ENCODE peak calls at places on chromosome 12, in ten cellular contexts. One of them, this sample, is unnamed.

GRCh38 chr12:108861878-108862587 is 4.7 kb upstream of the SSH1 start:
- DNase-seq in colonic mucosa: peak; percentile 64
- DNase-seq in tibial nerve: no peak
- DNase-seq in cardiac muscle cell: no peak
- DNase-seq in left lung: no peak
- DNase-seq in prostate gland: no peak
- DNase-seq in adipocyte: no peak
- DNase-seq in heart right ventricle: peak; percentile 59
- DNase-seq in Caco-2: no peak
- DNase-seq in CD8-positive, alpha-beta memory T cell: no peak
- DNase-seq in this sample: no peak

GRCh38 chr12:13156277-13156676 is 40.2 kb upstream of the EMP1 start:
- DNase-seq in adipocyte: no peak
- DNase-seq in heart right ventricle: no peak
- DNase-seq in Caco-2: no peak
- DNase-seq in tibial nerve: no peak
- DNase-seq in CD8-positive, alpha-beta memory T cell: no peak
- DNase-seq in prostate gland: no peak
- DNase-seq in colonic mucosa: no peak
- DNase-seq in cardiac muscle cell: peak; percentile 60
- DNase-seq in left lung: no peak
- DNase-seq in this sample: no peak

GRCh38 chr12:114938487-114939210 is 254.7 kb upstream of the TBX3 start:
- DNase-seq in heart right ventricle: no peak
- DNase-seq in CD8-positive, alpha-beta memory T cell: no peak
- DNase-seq in Caco-2: no peak
- DNase-seq in cardiac muscle cell: no peak
- DNase-seq in prostate gland: no peak
- DNase-seq in tibial nerve: no peak
- DNase-seq in left lung: no peak
- DNase-seq in colonic mucosa: no peak
- DNase-seq in adipocyte: no peak
- DNase-seq in this sample: no peak

GRCh38 chr12:117890137-117890536 is 78.7 kb downstream of the KSR2 start:
- DNase-seq in prostate gland: no peak
- DNase-seq in CD8-positive, alpha-beta memory T cell: no peak
- DNase-seq in colonic mucosa: no peak
- DNase-seq in cardiac muscle cell: no peak
- DNase-seq in adipocyte: no peak
- DNase-seq in heart right ventricle: no peak
- DNase-seq in Caco-2: peak; percentile 9
- DNase-seq in left lung: no peak
- DNase-seq in tibial nerve: no peak
- DNase-seq in this sample: no peak

GRCh38 chr12:29844667-29845066 is 60.9 kb upstream of the TMTC1 start:
- DNase-seq in colonic mucosa: no peak
- DNase-seq in cardiac muscle cell: peak; percentile 12
- DNase-seq in Caco-2: no peak
- DNase-seq in tibial nerve: no peak
- DNase-seq in prostate gland: no peak
- DNase-seq in CD8-positive, alpha-beta memory T cell: no peak
- DNase-seq in adipocyte: peak; percentile 1
- DNase-seq in left lung: no peak
- DNase-seq in heart right ventricle: no peak
- DNase-seq in this sample: no peak

GRCh38 chr12:42332301-42332894 is 6.4 kb downstream of the PPHLN1 start:
- DNase-seq in cardiac muscle cell: peak; percentile 64
- DNase-seq in colonic mucosa: peak; percentile 30
- DNase-seq in prostate gland: peak; percentile 30
- DNase-seq in heart right ventricle: peak; percentile 42
- DNase-seq in adipocyte: peak; percentile 81
- DNase-seq in tibial nerve: no peak
- DNase-seq in left lung: no peak
- DNase-seq in CD8-positive, alpha-beta memory T cell: peak; percentile 27
- DNase-seq in Caco-2: peak; percentile 55
- DNase-seq in this sample: no peak

GRCh38 chr12:130132831-130133635 is 29.2 kb upstream of the FZD10 start:
- DNase-seq in tibial nerve: no peak
- DNase-seq in heart right ventricle: no peak
- DNase-seq in adipocyte: no peak
- DNase-seq in CD8-positive, alpha-beta memory T cell: no peak
- DNase-seq in left lung: no peak
- DNase-seq in cardiac muscle cell: no peak
- DNase-seq in colonic mucosa: no peak
- DNase-seq in Caco-2: no peak
- DNase-seq in prostate gland: no peak
- DNase-seq in this sample: no peak

GRCh38 chr12:26524862-26525465 is 308.0 kb downstream of the ITPR2 start:
- DNase-seq in colonic mucosa: peak; percentile 43
- DNase-seq in prostate gland: no peak
- DNase-seq in heart right ventricle: no peak
- DNase-seq in CD8-positive, alpha-beta memory T cell: no peak
- DNase-seq in left lung: no peak
- DNase-seq in Caco-2: peak; percentile 60
- DNase-seq in tibial nerve: no peak
- DNase-seq in adipocyte: peak; percentile 10
- DNase-seq in cardiac muscle cell: peak; percentile 40
- DNase-seq in this sample: no peak

GRCh38 chr12:23621910-23622309 is 327.6 kb downstream of the SOX5 start:
- DNase-seq in cardiac muscle cell: no peak
- DNase-seq in CD8-positive, alpha-beta memory T cell: no peak
- DNase-seq in heart right ventricle: no peak
- DNase-seq in prostate gland: no peak
- DNase-seq in left lung: no peak
- DNase-seq in colonic mucosa: no peak
- DNase-seq in adipocyte: no peak
- DNase-seq in Caco-2: no peak
- DNase-seq in tibial nerve: no peak
- DNase-seq in this sample: no peak

GRCh38 chr12:132731574-132731973 is 20.9 kb downstream of the PGAM5 start:
- DNase-seq in tibial nerve: no peak
- DNase-seq in Caco-2: no peak
- DNase-seq in heart right ventricle: no peak
- DNase-seq in CD8-positive, alpha-beta memory T cell: no peak
- DNase-seq in prostate gland: no peak
- DNase-seq in colonic mucosa: no peak
- DNase-seq in cardiac muscle cell: no peak
- DNase-seq in adipocyte: no peak
- DNase-seq in left lung: peak; percentile 49
- DNase-seq in this sample: no peak

GRCh38 chr12:4174417-4174816 is 99.1 kb upstream of the CCND2 start:
- DNase-seq in heart right ventricle: no peak
- DNase-seq in left lung: no peak
- DNase-seq in prostate gland: no peak
- DNase-seq in CD8-positive, alpha-beta memory T cell: no peak
- DNase-seq in Caco-2: no peak
- DNase-seq in adipocyte: no peak
- DNase-seq in cardiac muscle cell: no peak
- DNase-seq in colonic mucosa: no peak
- DNase-seq in tibial nerve: no peak
- DNase-seq in this sample: no peak

GRCh38 chr12:110744697-110745264 is 2.1 kb upstream of the PPP1CC start:
- DNase-seq in colonic mucosa: peak; percentile 71
- DNase-seq in left lung: no peak
- DNase-seq in adipocyte: peak; percentile 36
- DNase-seq in cardiac muscle cell: no peak
- DNase-seq in Caco-2: no peak
- DNase-seq in prostate gland: no peak
- DNase-seq in heart right ventricle: no peak
- DNase-seq in CD8-positive, alpha-beta memory T cell: no peak
- DNase-seq in tibial nerve: no peak
- DNase-seq in this sample: no peak

GRCh38 chr12:31832740-31833540 is 104.1 kb upstream of the AMN1 start:
- DNase-seq in adipocyte: no peak
- DNase-seq in heart right ventricle: no peak
- DNase-seq in prostate gland: no peak
- DNase-seq in left lung: no peak
- DNase-seq in colonic mucosa: no peak
- DNase-seq in Caco-2: no peak
- DNase-seq in tibial nerve: no peak
- DNase-seq in cardiac muscle cell: no peak
- DNase-seq in CD8-positive, alpha-beta memory T cell: peak; percentile 61
- DNase-seq in this sample: no peak

GRCh38 chr12:71846322-71846940 is 6.9 kb downstream of the TBC1D15 start:
- DNase-seq in heart right ventricle: no peak
- DNase-seq in Caco-2: peak; percentile 12
- DNase-seq in colonic mucosa: no peak
- DNase-seq in prostate gland: no peak
- DNase-seq in CD8-positive, alpha-beta memory T cell: peak; percentile 43
- DNase-seq in cardiac muscle cell: peak; percentile 54
- DNase-seq in tibial nerve: no peak
- DNase-seq in adipocyte: peak; percentile 75
- DNase-seq in left lung: no peak
- DNase-seq in this sample: no peak

GRCh38 chr12:108615918-108616317 is 17.8 kb downstream of the SELPLG start:
- DNase-seq in prostate gland: no peak
- DNase-seq in heart right ventricle: no peak
- DNase-seq in Caco-2: no peak
- DNase-seq in left lung: no peak
- DNase-seq in colonic mucosa: no peak
- DNase-seq in tibial nerve: no peak
- DNase-seq in cardiac muscle cell: no peak
- DNase-seq in CD8-positive, alpha-beta memory T cell: no peak
- DNase-seq in adipocyte: no peak
- DNase-seq in this sample: no peak

GRCh38 chr12:46609671-46610070 is 216.1 kb downstream of the SLC38A4 start:
- DNase-seq in heart right ventricle: no peak
- DNase-seq in cardiac muscle cell: no peak
- DNase-seq in Caco-2: no peak
- DNase-seq in left lung: no peak
- DNase-seq in CD8-positive, alpha-beta memory T cell: no peak
- DNase-seq in adipocyte: no peak
- DNase-seq in tibial nerve: no peak
- DNase-seq in prostate gland: no peak
- DNase-seq in colonic mucosa: no peak
- DNase-seq in this sample: no peak

GRCh38 chr12:4824415-4824814 is 85.3 kb upstream of the KCNA1 start:
- DNase-seq in cardiac muscle cell: peak; percentile 59
- DNase-seq in adipocyte: no peak
- DNase-seq in colonic mucosa: no peak
- DNase-seq in tibial nerve: no peak
- DNase-seq in prostate gland: no peak
- DNase-seq in Caco-2: no peak
- DNase-seq in left lung: no peak
- DNase-seq in CD8-positive, alpha-beta memory T cell: no peak
- DNase-seq in heart right ventricle: no peak
- DNase-seq in this sample: no peak

GRCh38 chr12:122834921-122835692 is at the start of gene HIP1R:
- DNase-seq in heart right ventricle: no peak
- DNase-seq in cardiac muscle cell: no peak
- DNase-seq in tibial nerve: no peak
- DNase-seq in prostate gland: peak; percentile 54
- DNase-seq in Caco-2: peak; percentile 60
- DNase-seq in adipocyte: peak; percentile 70
- DNase-seq in CD8-positive, alpha-beta memory T cell: peak; percentile 58
- DNase-seq in left lung: peak; percentile 89
- DNase-seq in colonic mucosa: peak; percentile 74
- DNase-seq in this sample: no peak

GRCh38 chr12:82874935-82875334 is 188.2 kb downstream of the TMTC2 start:
- DNase-seq in CD8-positive, alpha-beta memory T cell: no peak
- DNase-seq in adipocyte: peak; percentile 17
- DNase-seq in prostate gland: no peak
- DNase-seq in left lung: no peak
- DNase-seq in tibial nerve: no peak
- DNase-seq in heart right ventricle: no peak
- DNase-seq in colonic mucosa: no peak
- DNase-seq in Caco-2: no peak
- DNase-seq in cardiac muscle cell: peak; percentile 49
- DNase-seq in this sample: no peak

GRCh38 chr12:1531160-1531653 is 63.2 kb downstream of the FBXL14 start:
- DNase-seq in tibial nerve: no peak
- DNase-seq in cardiac muscle cell: no peak
- DNase-seq in CD8-positive, alpha-beta memory T cell: no peak
- DNase-seq in heart right ventricle: no peak
- DNase-seq in left lung: no peak
- DNase-seq in Caco-2: no peak
- DNase-seq in prostate gland: no peak
- DNase-seq in adipocyte: peak; percentile 65
- DNase-seq in colonic mucosa: no peak
- DNase-seq in this sample: no peak
- H3K4me1 ChIP-seq in tibial nerve: peaks cover 20% of the 10 kb centered on the region
- H3K4me1 ChIP-seq in cardiac muscle cell: peaks cover 58% of the 10 kb centered on the region
- H3K4me1 ChIP-seq in CD8-positive, alpha-beta memory T cell: peaks cover 39% of the 10 kb centered on the region
- H3K4me1 ChIP-seq in heart right ventricle: no peaks in the 10 kb centered on the region
- H3K4me1 ChIP-seq in left lung: no peaks in the 10 kb centered on the region
- H3K4me1 ChIP-seq in Caco-2: peaks cover 4% of the 10 kb centered on the region
- H3K4me1 ChIP-seq in prostate gland: no peaks in the 10 kb centered on the region
- H3K4me1 ChIP-seq in adipocyte: peaks cover 28% of the 10 kb centered on the region
- H3K4me1 ChIP-seq in colonic mucosa: no peaks in the 10 kb centered on the region
- H3K4me1 ChIP-seq in this sample: no peaks in the 10 kb centered on the region

GRCh38 chr12:44253338-44253856 is 417.5 kb downstream of the TMEM117 start:
- DNase-seq in left lung: no peak
- DNase-seq in Caco-2: no peak
- DNase-seq in adipocyte: no peak
- DNase-seq in heart right ventricle: no peak
- DNase-seq in colonic mucosa: no peak
- DNase-seq in tibial nerve: no peak
- DNase-seq in CD8-positive, alpha-beta memory T cell: no peak
- DNase-seq in cardiac muscle cell: no peak
- DNase-seq in prostate gland: no peak
- DNase-seq in this sample: no peak
- H3K4me1 ChIP-seq in left lung: no peaks in the 10 kb centered on the region
- H3K4me1 ChIP-seq in Caco-2: no peaks in the 10 kb centered on the region
- H3K4me1 ChIP-seq in adipocyte: no peaks in the 10 kb centered on the region
- H3K4me1 ChIP-seq in heart right ventricle: no peaks in the 10 kb centered on the region
- H3K4me1 ChIP-seq in colonic mucosa: no peaks in the 10 kb centered on the region
- H3K4me1 ChIP-seq in tibial nerve: no peaks in the 10 kb centered on the region
- H3K4me1 ChIP-seq in CD8-positive, alpha-beta memory T cell: no peaks in the 10 kb centered on the region
- H3K4me1 ChIP-seq in cardiac muscle cell: no peaks in the 10 kb centered on the region
- H3K4me1 ChIP-seq in prostate gland: no peaks in the 10 kb centered on the region
- H3K4me1 ChIP-seq in this sample: no peaks in the 10 kb centered on the region

DNA sequence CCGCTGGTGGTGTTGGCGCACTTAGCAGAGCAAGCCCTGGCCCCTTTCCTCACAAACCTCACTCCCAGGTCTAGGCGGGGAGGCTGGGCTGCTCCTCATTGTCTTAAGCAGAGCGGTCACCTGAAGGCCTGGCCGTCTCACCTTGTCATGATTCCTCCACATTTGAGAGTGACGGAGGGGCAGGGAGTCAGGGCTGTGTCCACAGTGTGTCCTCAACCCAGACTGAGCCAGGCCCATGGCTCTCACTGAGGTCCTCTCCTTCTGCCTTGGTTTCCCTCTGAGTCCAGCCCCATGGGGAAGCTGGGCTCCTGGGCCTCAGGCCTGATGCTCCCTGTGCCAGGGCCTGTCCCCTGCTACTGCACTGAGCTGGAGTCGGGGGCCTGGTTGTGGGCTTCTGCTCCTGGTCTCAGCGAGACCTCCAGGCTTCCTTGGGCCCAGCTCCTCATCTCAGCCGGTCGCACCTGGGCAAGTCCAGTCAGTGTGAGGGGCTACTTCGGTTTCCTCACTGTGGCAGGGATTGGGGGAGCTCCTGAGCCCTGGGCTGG is 44.9 kb downstream of the KRT80 start:
- DNase-seq in cardiac muscle cell: no peak
- DNase-seq in CD8-positive, alpha-beta memory T cell: no peak
- DNase-seq in left lung: peak; percentile 49
- DNase-seq in tibial nerve: no peak
- DNase-seq in colonic mucosa: peak; percentile 36
- DNase-seq in Caco-2: no peak
- DNase-seq in prostate gland: no peak
- DNase-seq in heart right ventricle: no peak
- DNase-seq in adipocyte: no peak
- DNase-seq in this sample: no peak
- H3K4me1 ChIP-seq in cardiac muscle cell: peaks cover 7% of the 10 kb centered on the region
- H3K4me1 ChIP-seq in CD8-positive, alpha-beta memory T cell: peaks cover 4% of the 10 kb centered on the region
- H3K4me1 ChIP-seq in left lung: peaks cover 22% of the 10 kb centered on the region
- H3K4me1 ChIP-seq in tibial nerve: peaks cover 51% of the 10 kb centered on the region
- H3K4me1 ChIP-seq in colonic mucosa: peaks cover 21% of the 10 kb centered on the region
- H3K4me1 ChIP-seq in Caco-2: peaks cover 59% of the 10 kb centered on the region
- H3K4me1 ChIP-seq in prostate gland: peaks cover 57% of the 10 kb centered on the region
- H3K4me1 ChIP-seq in heart right ventricle: peaks cover 25% of the 10 kb centered on the region
- H3K4me1 ChIP-seq in adipocyte: peaks cover 56% of the 10 kb centered on the region
- H3K4me1 ChIP-seq in this sample: peaks cover 39% of the 10 kb centered on the region

GRCh38 chr12:124397399-124397679 is 102.4 kb downstream of the RFLNA start:
- DNase-seq in adipocyte: no peak
- DNase-seq in heart right ventricle: no peak
- DNase-seq in colonic mucosa: no peak
- DNase-seq in cardiac muscle cell: no peak
- DNase-seq in prostate gland: no peak
- DNase-seq in Caco-2: no peak
- DNase-seq in CD8-positive, alpha-beta memory T cell: no peak
- DNase-seq in tibial nerve: no peak
- DNase-seq in left lung: no peak
- DNase-seq in this sample: no peak
- H3K4me1 ChIP-seq in adipocyte: peaks cover 53% of the 10 kb centered on the region
- H3K4me1 ChIP-seq in heart right ventricle: peaks cover 43% of the 10 kb centered on the region
- H3K4me1 ChIP-seq in colonic mucosa: peaks cover 37% of the 10 kb centered on the region
- H3K4me1 ChIP-seq in cardiac muscle cell: peaks cover 4% of the 10 kb centered on the region
- H3K4me1 ChIP-seq in prostate gland: peaks cover 38% of the 10 kb centered on the region
- H3K4me1 ChIP-seq in Caco-2: no peaks in the 10 kb centered on the region
- H3K4me1 ChIP-seq in CD8-positive, alpha-beta memory T cell: no peaks in the 10 kb centered on the region
- H3K4me1 ChIP-seq in tibial nerve: peaks cover 91% of the 10 kb centered on the region
- H3K4me1 ChIP-seq in left lung: peaks cover 18% of the 10 kb centered on the region
- H3K4me1 ChIP-seq in this sample: peaks cover 43% of the 10 kb centered on the region

This sample was measured in thoracic aorta.